ENCODE peak calls at places on chromosome 11, in eight cellular contexts. N is HFF-Myc, Y is HuH-7, A is activated T-cell treated with anti-CD3 and anti-CD28 coated beads for 1 hour, Z is neural crest cell, W is H4, U is iPS-NIHi11, T is MCF 10A. Q is an unnamed sample.

GRCh38 chr11:126415128-126415527 is 59.6 kb downstream of the ST3GAL4 start:
- DNase-seq in N (no peak), Y (no peak), A (no peak), Z (no peak), W (no peak), U (no peak), T (no peak), Q (peak)

GRCh38 chr11:85955531-85955930 is 100.3 kb downstream of the CCDC83 start:
- DNase-seq in N (no peak), Y (no peak), A (no peak), Z (no peak), W (no peak), U (no peak), T (no peak), Q (peak)

GRCh38 chr11:82539669-82540068 is 194.0 kb downstream of the FAM181B start:
- DNase-seq in N (no peak), Y (no peak), A (no peak), Z (no peak), W (no peak), U (no peak), T (no peak), Q (no peak)

GRCh38 chr11:70650075-70650909 is 252.0 kb downstream of the CTTN start:
- DNase-seq in N (peak), Y (peak), A (no peak), Z (peak), W (peak), U (peak), T (peak), Q (peak)

GRCh38 chr11:69848196-69848595 is 29.0 kb upstream of the FGF3 start:
- DNase-seq in N (no peak), Y (no peak), A (no peak), Z (no peak), W (no peak), U (no peak), T (no peak), Q (no peak)

GRCh38 chr11:94593030-94593429 is 25.9 kb downstream of the PIWIL4 start:
- DNase-seq in N (no peak), Y (no peak), A (no peak), Z (no peak), W (no peak), U (no peak), T (no peak), Q (no peak)

GRCh38 chr11:62497132-62497915 is 49.3 kb downstream of the AHNAK start:
- DNase-seq in N (no peak), Y (peak), A (no peak), Z (no peak), W (peak), U (peak), T (peak), Q (no peak)

GRCh38 chr11:69317401-69318092 is 23.6 kb downstream of the MYEOV start:
- DNase-seq in N (no peak), Y (no peak), A (no peak), Z (no peak), W (no peak), U (no peak), T (no peak), Q (no peak)

GRCh38 chr11:47572715-47573255 is 6.0 kb downstream of the KBTBD4 start:
- DNase-seq in N (no peak), Y (no peak), A (no peak), Z (no peak), W (no peak), U (no peak), T (no peak), Q (peak)

GRCh38 chr11:13135385-13136271 is 126.5 kb downstream of the RASSF10 start:
- DNase-seq in N (peak), Y (peak), A (no peak), Z (peak), W (peak), U (peak), T (peak), Q (peak)

GRCh38 chr11:32440920-32441319 is 5.6 kb upstream of the WT1 start:
- DNase-seq in N (no peak), Y (no peak), A (no peak), Z (peak), W (no peak), U (no peak), T (no peak), Q (no peak)

GRCh38 chr11:76233936-76234703 is 27.8 kb upstream of the WNT11 start:
- DNase-seq in N (no peak), Y (peak), A (no peak), Z (peak), W (no peak), U (no peak), T (peak), Q (peak)

GRCh38 chr11:120052196-120052775 is 85.6 kb downstream of the TRIM29 start:
- DNase-seq in N (no peak), Y (no peak), A (no peak), Z (no peak), W (no peak), U (no peak), T (no peak), Q (no peak)

GRCh38 chr11:24848857-24849256 is 352.0 kb downstream of the LUZP2 start:
- DNase-seq in N (no peak), Y (no peak), A (no peak), Z (no peak), W (no peak), U (no peak), T (no peak), Q (no peak)

GRCh38 chr11:95361180-95361579 is 130.2 kb upstream of the SESN3 start:
- DNase-seq in N (no peak), Y (no peak), A (no peak), Z (no peak), W (no peak), U (no peak), T (no peak), Q (no peak)

GRCh38 chr11:104823638-104824037 is 74.6 kb downstream of the CASP12 start:
- DNase-seq in N (no peak), Y (no peak), A (no peak), Z (no peak), W (no peak), U (no peak), T (no peak), Q (no peak)

GRCh38 chr11:107177106-107177477 is 158.8 kb upstream of the GUCY1A2 start:
- DNase-seq in N (no peak), Y (no peak), A (no peak), Z (no peak), W (no peak), U (no peak), T (no peak), Q (no peak)

GRCh38 chr11:115421338-115422012 is 82.7 kb downstream of the CADM1 start:
- DNase-seq in N (no peak), Y (no peak), A (no peak), Z (no peak), W (no peak), U (no peak), T (no peak), Q (no peak)

GRCh38 chr11:45384016-45384415 is 97.9 kb upstream of the SYT13 start:
- DNase-seq in N (no peak), Y (no peak), A (no peak), Z (no peak), W (no peak), U (no peak), T (no peak), Q (no peak)

GRCh38 chr11:28133146-28133545 is 25.0 kb downstream of the METTL15 start:
- DNase-seq in N (no peak), Y (no peak), A (no peak), Z (no peak), W (no peak), U (no peak), T (peak), Q (no peak)

GRCh38 chr11:6606471-6607189 is 3.1 kb downstream of the ILK start:
- DNase-seq in N (peak), Y (peak), A (peak), Z (peak), W (peak), U (peak), T (peak), Q (peak)

GRCh38 chr11:23932485-23932898 is 564.4 kb upstream of the LUZP2 start:
- DNase-seq in N (no peak), Y (no peak), A (no peak), Z (no peak), W (peak), U (no peak), T (peak), Q (no peak)

GRCh38 chr11:12775955-12776354 is 101.7 kb downstream of the TEAD1 start:
- DNase-seq in N (no peak), Y (no peak), A (no peak), Z (no peak), W (no peak), U (no peak), T (no peak), Q (peak)

GRCh38 chr11:61749607-61750217 is 2.7 kb upstream of the MYRF start:
- DNase-seq in N (no peak), Y (no peak), A (no peak), Z (peak), W (no peak), U (no peak), T (no peak), Q (peak)

GRCh38 chr11:68036141-68036716 is 2.6 kb upstream of the TCIRG1 start:
- DNase-seq in N (no peak), Y (no peak), A (no peak), Z (no peak), W (no peak), U (no peak), T (no peak), Q (no peak)

GRCh38 chr11:69152748-69153446 is 2.8 kb upstream of the SMIM38 start:
- DNase-seq in N (no peak), Y (no peak), A (no peak), Z (no peak), W (no peak), U (no peak), T (no peak), Q (no peak)

GRCh38 chr11:46696212-46696558 is 4.2 kb downstream of the ARHGAP1 start:
- DNase-seq in N (no peak), Y (no peak), A (no peak), Z (no peak), W (no peak), U (no peak), T (no peak), Q (no peak)

GRCh38 chr11:118200497-118200896 is 24.1 kb upstream of the SCN2B start:
- DNase-seq in N (no peak), Y (no peak), A (no peak), Z (no peak), W (no peak), U (no peak), T (no peak), Q (no peak)

GRCh38 chr11:102226702-102227101 is 90.6 kb upstream of the BIRC3 start:
- DNase-seq in N (peak), Y (no peak), A (no peak), Z (no peak), W (peak), U (no peak), T (peak), Q (no peak)

GRCh38 chr11:116051494-116051893 is 547.3 kb upstream of the CADM1 start:
- DNase-seq in N (no peak), Y (no peak), A (no peak), Z (no peak), W (no peak), U (no peak), T (no peak), Q (no peak)

GRCh38 chr11:116509566-116509965 is 263.2 kb downstream of the BUD13 start:
- DNase-seq in N (no peak), Y (no peak), A (no peak), Z (no peak), W (no peak), U (no peak), T (no peak), Q (no peak)

GRCh38 chr11:123421589-123421988 is 8.5 kb upstream of the GRAMD1B start:
- DNase-seq in N (no peak), Y (no peak), A (no peak), Z (no peak), W (no peak), U (no peak), T (no peak), Q (no peak)

GRCh38 chr11:120168960-120169681 is 31.2 kb upstream of the TRIM29 start:
- DNase-seq in N (no peak), Y (no peak), A (peak), Z (peak), W (no peak), U (peak), T (peak), Q (peak)

GRCh38 chr11:119371778-119372182 is 9.7 kb downstream of the USP2 start:
- DNase-seq in N (no peak), Y (no peak), A (no peak), Z (no peak), W (peak), U (no peak), T (peak), Q (no peak)

GRCh38 chr11:119786431-119787073 is 57.6 kb upstream of the NECTIN1 start:
- DNase-seq in N (no peak), Y (no peak), A (no peak), Z (no peak), W (no peak), U (no peak), T (no peak), Q (no peak)

Q was measured in SJCRH30.